ENCODE peak calls at places on chromosomes 12 and 14, in four cellular contexts. One of them, this sample, is unnamed.

GRCh38 chr12:50050410-50051280 is 6.8 kb upstream of the ASIC1 start:
- DNase-seq in K562: peak; percentile 99
- DNase-seq in GM12878: no peak
- DNase-seq in SK-N-SH: peak; percentile 44
- DNase-seq in this sample: peak; percentile 65

GRCh38 chr14:23937121-23937692 is 16.4 kb upstream of the DHRS4 start:
- DNase-seq in K562: no peak
- DNase-seq in SK-N-SH: no peak
- DNase-seq in GM12878: no peak
- DNase-seq in this sample: no peak

GRCh38 chr12:109888179-109889020 is 8.1 kb upstream of the GLTP start:
- DNase-seq in GM12878: peak; percentile 45
- DNase-seq in SK-N-SH: no peak
- DNase-seq in K562: no peak
- DNase-seq in this sample: no peak

GRCh38 chr14:59116984-59117415 is 71.5 kb upstream of the DAAM1 start:
- DNase-seq in GM12878: peak; percentile 44
- DNase-seq in SK-N-SH: no peak
- DNase-seq in K562: no peak
- DNase-seq in this sample: no peak

GRCh38 chr14:67428501-67429031 is 16.6 kb upstream of the PLEK2 start:
- DNase-seq in GM12878: no peak
- DNase-seq in K562: no peak
- DNase-seq in SK-N-SH: no peak
- DNase-seq in this sample: no peak

GRCh38 chr14:104293851-104294627 is 155.7 kb downstream of the KIF26A start:
- DNase-seq in SK-N-SH: no peak
- DNase-seq in K562: no peak
- DNase-seq in GM12878: no peak
- DNase-seq in this sample: peak; percentile 39

GRCh38 chr12:104669057-104669770 is 212.5 kb downstream of the CHST11 start:
- DNase-seq in K562: peak; percentile 30
- DNase-seq in SK-N-SH: peak; percentile 71
- DNase-seq in GM12878: no peak
- DNase-seq in this sample: no peak

GRCh38 chr12:29762637-29763300 is 21.0 kb downstream of the TMTC1 start:
- DNase-seq in SK-N-SH: no peak
- DNase-seq in K562: no peak
- DNase-seq in GM12878: no peak
- DNase-seq in this sample: no peak

GRCh38 chr14:65421201-65421981 is 8.9 kb downstream of the FUT8 start:
- DNase-seq in SK-N-SH: no peak
- DNase-seq in K562: no peak
- DNase-seq in GM12878: no peak
- DNase-seq in this sample: no peak

GRCh38 chr12:76866146-76866545 is 12.7 kb downstream of the CSRP2 start:
- DNase-seq in K562: no peak
- DNase-seq in SK-N-SH: no peak
- DNase-seq in GM12878: no peak
- DNase-seq in this sample: no peak

GRCh38 chr12:76863005-76863670 is 15.7 kb downstream of the CSRP2 start:
- DNase-seq in GM12878: no peak
- DNase-seq in SK-N-SH: no peak
- DNase-seq in K562: no peak
- DNase-seq in this sample: no peak

GRCh38 chr12:76864791-76865400 is 13.9 kb downstream of the CSRP2 start:
- DNase-seq in K562: no peak
- DNase-seq in SK-N-SH: no peak
- DNase-seq in GM12878: no peak
- DNase-seq in this sample: no peak

GRCh38 chr12:76863811-76864210 is 15.0 kb downstream of the CSRP2 start:
- DNase-seq in GM12878: no peak
- DNase-seq in K562: no peak
- DNase-seq in SK-N-SH: no peak
- DNase-seq in this sample: no peak

DNA sequence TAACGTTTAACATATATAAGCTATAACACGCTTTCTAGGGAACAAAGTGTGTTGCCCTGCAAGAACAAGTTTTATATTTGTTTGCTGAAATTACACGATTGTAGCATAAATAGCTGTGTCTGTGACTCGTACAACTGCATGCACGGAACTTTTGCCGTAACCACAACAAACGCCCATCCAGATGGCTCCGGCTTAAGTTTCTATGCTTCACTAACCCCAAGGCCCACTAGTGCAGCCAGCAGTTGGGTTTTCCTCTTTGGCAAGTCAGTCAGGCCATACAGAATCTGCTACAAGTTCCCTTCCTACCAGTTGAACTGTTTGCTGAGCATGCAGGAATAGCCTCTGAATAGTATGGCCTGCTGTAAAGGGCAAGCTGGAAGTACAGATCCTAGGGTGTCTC is 12.1 kb downstream of the CSRP2 start:
- DNase-seq in GM12878: no peak
- DNase-seq in K562: no peak
- DNase-seq in SK-N-SH: no peak
- DNase-seq in this sample: no peak
- TF ChIP-seq USF1 in GM12878: no peak
- TF ChIP-seq USF1 in K562: no peak
- TF ChIP-seq USF1 in SK-N-SH: no peak
- TF ChIP-seq USF1 in this sample: no peak

GRCh38 chr12:37543966-37544668 is 772.5 kb upstream of the ALG10B start:
- DNase-seq in K562: no peak
- DNase-seq in GM12878: no peak
- DNase-seq in SK-N-SH: no peak
- DNase-seq in this sample: no peak
- TF ChIP-seq USF1 in K562: no peak
- TF ChIP-seq USF1 in GM12878: no peak
- TF ChIP-seq USF1 in SK-N-SH: no peak
- TF ChIP-seq USF1 in this sample: no peak

GRCh38 chr12:39490500-39491276 is 47.8 kb upstream of the KIF21A start:
- DNase-seq in GM12878: no peak
- DNase-seq in SK-N-SH: no peak
- DNase-seq in K562: no peak
- DNase-seq in this sample: no peak
- TF ChIP-seq USF1 in GM12878: no peak
- TF ChIP-seq USF1 in SK-N-SH: no peak
- TF ChIP-seq USF1 in K562: no peak
- TF ChIP-seq USF1 in this sample: no peak

GRCh38 chr14:34496007-34496678 is 34.1 kb upstream of the SPTSSA start:
- DNase-seq in GM12878: no peak
- DNase-seq in K562: no peak
- DNase-seq in SK-N-SH: no peak
- DNase-seq in this sample: no peak

GRCh38 chr14:34496679-34497513 is 34.9 kb upstream of the SPTSSA start:
- DNase-seq in SK-N-SH: peak; percentile 23
- DNase-seq in GM12878: no peak
- DNase-seq in K562: peak; percentile 81
- DNase-seq in this sample: peak; percentile 45

GRCh38 chr14:34501004-34501580 is 38.4 kb downstream of the EAPP start:
- DNase-seq in GM12878: no peak
- DNase-seq in K562: no peak
- DNase-seq in SK-N-SH: no peak
- DNase-seq in this sample: no peak

GRCh38 chr14:34501997-34502396 is 37.5 kb downstream of the EAPP start:
- DNase-seq in GM12878: no peak
- DNase-seq in K562: no peak
- DNase-seq in SK-N-SH: no peak
- DNase-seq in this sample: no peak

DNA sequence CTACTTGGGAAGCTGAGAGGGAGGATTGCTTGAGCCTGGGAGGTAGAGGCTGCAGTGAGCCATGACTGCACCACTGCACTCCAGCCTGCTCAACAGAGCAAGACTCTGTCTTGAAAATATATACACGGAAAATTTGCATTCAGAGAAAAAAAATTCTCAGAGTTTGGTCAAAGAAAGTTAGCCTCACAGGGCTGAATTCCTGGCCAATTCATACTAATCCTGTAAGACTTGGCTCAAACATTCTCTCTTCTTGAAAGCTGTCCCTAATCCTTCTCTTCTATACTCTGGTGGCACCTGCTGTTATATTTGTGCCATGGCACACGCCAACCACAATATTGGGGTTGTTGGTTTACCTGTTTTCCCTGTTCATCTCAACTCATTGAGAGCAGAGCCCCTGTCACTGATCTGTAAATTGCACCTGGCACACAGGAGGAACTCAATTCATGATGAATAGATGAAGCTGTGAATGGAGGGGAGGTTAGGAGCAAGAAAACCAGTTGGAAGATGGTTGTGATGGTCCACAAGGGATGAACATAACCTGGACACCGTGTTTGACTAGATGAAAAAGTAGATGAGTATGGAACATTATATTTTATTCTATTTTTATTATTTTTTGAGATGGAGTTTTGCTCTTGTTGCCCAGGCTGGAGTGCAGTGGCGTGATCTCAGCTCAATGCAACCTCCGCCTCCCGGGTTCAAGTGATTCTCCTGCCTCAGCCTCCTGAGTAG is 36.8 kb upstream of the SPTSSA start:
- DNase-seq in K562: no peak
- DNase-seq in GM12878: no peak
- DNase-seq in SK-N-SH: peak; percentile 45
- DNase-seq in this sample: no peak
- TF ChIP-seq USF1 in K562: no peak
- TF ChIP-seq USF1 in GM12878: no peak
- TF ChIP-seq USF1 in SK-N-SH: no peak
- TF ChIP-seq USF1 in this sample: no peak

GRCh38 chr12:3552726-3553045 is 61.7 kb downstream of the PRMT8 start:
- DNase-seq in GM12878: no peak
- DNase-seq in K562: no peak
- DNase-seq in SK-N-SH: no peak
- DNase-seq in this sample: no peak

GRCh38 chr12:3553221-3553620 is 62.2 kb downstream of the PRMT8 start:
- DNase-seq in K562: no peak
- DNase-seq in GM12878: no peak
- DNase-seq in SK-N-SH: no peak
- DNase-seq in this sample: no peak

GRCh38 chr12:3551976-3552725 is 61.1 kb downstream of the PRMT8 start:
- DNase-seq in SK-N-SH: no peak
- DNase-seq in K562: no peak
- DNase-seq in GM12878: no peak
- DNase-seq in this sample: no peak

GRCh38 chr12:3550839-3551238 is 59.8 kb downstream of the PRMT8 start:
- DNase-seq in K562: no peak
- DNase-seq in GM12878: no peak
- DNase-seq in SK-N-SH: no peak
- DNase-seq in this sample: no peak

GRCh38 chr12:3551386-3551785 is 60.4 kb downstream of the PRMT8 start:
- DNase-seq in GM12878: no peak
- DNase-seq in SK-N-SH: no peak
- DNase-seq in K562: peak; percentile 9
- DNase-seq in this sample: no peak
- TF ChIP-seq USF1 in GM12878: no peak
- TF ChIP-seq USF1 in SK-N-SH: no peak
- TF ChIP-seq USF1 in K562: no peak
- TF ChIP-seq USF1 in this sample: no peak

This sample was measured in WTC11.